ENCODE peak calls at places on chromosomes 11 and 22, in ten cellular contexts. I, U, B, F, A, X, N, W, P and Z are unnamed samples.

GRCh38 chr11:1844221-1845094 is 5.7 kb downstream of the TNNI2 start:
- DNase-seq in X (no peak), W (no peak), I (peak; percentile 94), P (peak; percentile 69), N (no peak), U (no peak), A (no peak), B (no peak), F (no peak), Z (no peak)

GRCh38 chr11:108654994-108655631 is 9.8 kb upstream of the DDX10 start:
- DNase-seq in A (peak; percentile 69), W (peak; percentile 47), F (peak; percentile 54), B (peak; percentile 54), I (no peak), U (peak; percentile 51), P (no peak), N (no peak), X (no peak), Z (peak; percentile 44)

GRCh38 chr11:67631427-67631826 is 1.7 kb upstream of the NUDT8 start:
- DNase-seq in U (no peak), N (no peak), P (no peak), W (no peak), A (no peak), F (no peak), B (no peak), X (no peak), I (peak; percentile 85), Z (no peak)

GRCh38 chr11:75565221-75565814 is 3.3 kb downstream of the SERPINH1 start:
- DNase-seq in X (no peak), W (peak; percentile 73), U (no peak), A (no peak), P (no peak), F (no peak), N (no peak), B (no peak), I (no peak), Z (no peak)

GRCh38 chr22:29633514-29634312 is 30.3 kb downstream of the NF2 start:
- DNase-seq in A (no peak), F (no peak), I (no peak), U (no peak), W (peak; percentile 84), B (no peak), P (no peak), N (no peak), X (no peak), Z (no peak)

GRCh38 chr11:33687733-33688479 is 12.7 kb downstream of the C11orf91 start:
- DNase-seq in X (no peak), I (no peak), B (peak; percentile 60), P (no peak), A (peak; percentile 86), F (peak; percentile 30), N (no peak), U (no peak), W (peak; percentile 75), Z (no peak)

GRCh38 chr11:103486609-103487008 is 377.4 kb downstream of the DYNC2H1 start:
- DNase-seq in F (no peak), I (no peak), W (no peak), N (no peak), X (no peak), A (no peak), U (no peak), P (no peak), B (no peak), Z (no peak)

GRCh38 chr22:37638351-37639069 is 959 bp upstream of the SH3BP1 start:
- DNase-seq in W (no peak), A (no peak), P (no peak), X (no peak), N (no peak), F (no peak), B (no peak), U (no peak), I (peak; percentile 81), Z (peak; percentile 43)

GRCh38 chr11:70270877-70271634 is 566 bp downstream of the PPFIA1 start:
- DNase-seq in B (no peak), N (no peak), P (no peak), X (no peak), F (no peak), I (peak; percentile 93), A (peak; percentile 84), U (no peak), W (peak; percentile 36), Z (peak; percentile 33)

GRCh38 chr22:24402460-24403192 is 24.8 kb upstream of the ADORA2A start:
- DNase-seq in N (peak; percentile 69), W (peak; percentile 97), I (no peak), F (peak; percentile 98), X (no peak), U (peak; percentile 84), P (peak; percentile 28), B (peak; percentile 82), A (no peak), Z (peak; percentile 75)

GRCh38 chr11:235180-235997 is 753 bp downstream of the SIRT3 start:
- DNase-seq in N (peak; percentile 30), I (no peak), B (no peak), A (no peak), F (no peak), P (no peak), X (no peak), W (no peak), U (no peak), Z (no peak)

GRCh38 chr22:42799462-42800405 is 57.3 kb downstream of the ARFGAP3 start:
- DNase-seq in I (no peak), X (no peak), A (peak; percentile 63), P (no peak), W (no peak), N (peak; percentile 19), B (no peak), U (no peak), F (no peak), Z (no peak)

GRCh38 chr22:47073101-47073500 is 310.7 kb downstream of the TBC1D22A start:
- DNase-seq in X (no peak), U (no peak), B (no peak), P (no peak), W (no peak), A (no peak), N (no peak), F (no peak), I (no peak), Z (no peak)

GRCh38 chr22:49393526-49393925 is 434.1 kb downstream of the BRD1 start:
- DNase-seq in I (no peak), A (no peak), W (no peak), P (no peak), F (no peak), U (no peak), X (no peak), B (no peak), N (peak; percentile 24), Z (no peak)

GRCh38 chr11:128133501-128133900 is 453.9 kb downstream of the ETS1 start:
- DNase-seq in I (no peak), X (no peak), U (no peak), B (no peak), N (no peak), A (peak; percentile 9), F (no peak), P (no peak), W (no peak), Z (no peak)

GRCh38 chr11:27721505-27722116 is 21.4 kb upstream of the BDNF start:
- DNase-seq in N (no peak), F (no peak), W (no peak), B (no peak), P (peak; percentile 51), U (no peak), X (no peak), A (peak; percentile 50), I (no peak), Z (no peak)

GRCh38 chr11:27720277-27720830 is 20.1 kb upstream of the BDNF start:
- DNase-seq in A (peak; percentile 96), F (no peak), B (no peak), U (no peak), W (peak; percentile 52), P (no peak), X (no peak), N (no peak), I (no peak), Z (no peak)

GRCh38 chr11:27722117-27722844 is 22.0 kb upstream of the BDNF start:
- DNase-seq in F (no peak), N (no peak), A (peak; percentile 89), W (peak; percentile 26), P (peak; percentile 35), B (no peak), I (no peak), X (no peak), U (no peak), Z (no peak)

GRCh38 chr11:27723685-27724084 is 23.4 kb upstream of the BDNF start:
- DNase-seq in A (no peak), B (no peak), I (no peak), X (no peak), P (no peak), W (no peak), U (no peak), F (no peak), N (no peak), Z (no peak)

GRCh38 chr11:27722945-27723344 is 22.7 kb upstream of the BDNF start:
- DNase-seq in A (peak; percentile 62), W (no peak), X (no peak), U (no peak), F (no peak), N (no peak), I (no peak), P (no peak), B (no peak), Z (no peak)
- H3K27me3 ChIP-seq in A (peaks cover 63% of the 10 kb centered on the region), W (peaks cover 66% of the 10 kb centered on the region), X (peaks cover 26% of the 10 kb centered on the region), U (peaks cover 33% of the 10 kb centered on the region), F (peaks cover 24% of the 10 kb centered on the region), N (no peaks in the 10 kb centered on the region), I (peaks cover 60% of the 10 kb centered on the region), P (peaks cover 32% of the 10 kb centered on the region), B (no peaks in the 10 kb centered on the region), Z (peaks cover 58% of the 10 kb centered on the region)

DNA sequence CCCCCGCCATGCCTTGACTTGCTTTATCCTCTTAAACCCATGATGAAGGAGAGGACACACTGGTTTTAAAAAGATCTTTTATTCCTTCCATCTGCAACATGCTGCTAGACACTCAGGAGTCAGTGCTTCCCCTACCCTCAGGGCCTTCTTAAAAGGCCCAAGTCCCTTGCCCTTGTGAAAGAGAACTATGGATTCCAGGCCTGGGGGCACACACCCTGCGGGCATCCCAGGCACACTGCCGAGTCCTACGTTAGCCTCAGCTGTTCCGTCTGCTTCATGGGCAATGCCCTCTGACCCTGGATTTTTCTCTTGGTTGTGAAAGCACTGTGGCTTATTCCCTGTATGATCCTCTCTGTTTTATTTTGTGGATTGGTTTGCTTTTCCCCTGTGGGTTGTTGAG is 35.1 kb upstream of the RAB1B start:
- DNase-seq in W (no peak), U (no peak), A (no peak), I (no peak), N (no peak), F (no peak), P (no peak), B (no peak), X (no peak), Z (no peak)
- H3K27ac ChIP-seq in W (no peak overlapping the region), U (no peak overlapping the region), A (no peak overlapping the region), I (no peak overlapping the region), N (no peak overlapping the region), F (no peak overlapping the region), P (no peak overlapping the region), B (no peak overlapping the region), X (no peak overlapping the region), Z (no peak overlapping the region)

GRCh38 chr22:27531782-27532530 is 269.6 kb downstream of the MN1 start:
- DNase-seq in U (no peak), F (no peak), I (no peak), P (no peak), X (no peak), N (no peak), B (no peak), A (no peak), W (peak; percentile 35), Z (no peak)
- TF ChIP-seq POLR2AphosphoS5 in U (no peak), F (no peak), I (no peak), P (no peak), X (no peak), N (no peak), B (no peak), A (no peak), W (no peak), Z (peak; percentile 55)

GRCh38 chr11:64409707-64410395 is 50.9 kb downstream of the RPS6KA4 start:
- DNase-seq in X (no peak), F (no peak), U (no peak), P (peak; percentile 49), B (no peak), A (peak; percentile 34), N (no peak), I (peak; percentile 34), W (no peak), Z (no peak)
- H3K27me3 ChIP-seq in X (peaks cover 3% of the 10 kb centered on the region), F (no peaks in the 10 kb centered on the region), U (no peaks in the 10 kb centered on the region), P (no peaks in the 10 kb centered on the region), B (no peaks in the 10 kb centered on the region), A (peaks cover 3% of the 10 kb centered on the region), N (no peaks in the 10 kb centered on the region), I (no peaks in the 10 kb centered on the region), W (no peaks in the 10 kb centered on the region), Z (peaks cover 6% of the 10 kb centered on the region)